ENCODE peak calls at places on chromosomes 11 and 22, in five cellular contexts. E is GM06990; J is activated CD4-positive, alpha-beta T cell treated with anti-CD3 and anti-CD28 coated beads, Interleukin-2, amount 50 U/mL, for 48 hours; D is T-helper 17 cell; B is stimulated activated CD8-positive, alpha-beta memory T cell treated with anti-CD3 and anti-CD28 coated beads, Interleukin-15, amount 100 ng/mL, for 24 hours. M is an unnamed sample.
A peak's percentile ranks its signal among the peaks of the same experiment; 100 is the strongest.

GRCh38 chr22:40705918-40706682 is 26.8 kb downstream of the MCHR1 start:
- DNase-seq in E (no peak), J (no peak), D (no peak), B (no peak), M (no peak)

GRCh38 chr22:39718921-39719320 is 148.4 kb downstream of the CACNA1I start:
- DNase-seq in E (no peak), J (no peak), D (no peak), B (no peak), M (no peak)

GRCh38 chr11:118175031-118175531 is 1.4 kb downstream of the SCN2B start:
- DNase-seq in E (no peak), J (no peak), D (no peak), B (no peak), M (peak; percentile 62)

GRCh38 chr11:110349109-110349996 is 52.9 kb upstream of the RDX start:
- DNase-seq in E (peak; percentile 68), J (peak; percentile 79), D (no peak), B (no peak), M (no peak)

GRCh38 chr22:40331706-40332105 is 14.6 kb upstream of the ADSL start:
- DNase-seq in E (no peak), J (no peak), D (no peak), B (no peak), M (no peak)

GRCh38 chr11:5043385-5043784 is 2.9 kb upstream of the OR52J3 start:
- DNase-seq in E (no peak), J (no peak), D (no peak), B (no peak), M (no peak)

GRCh38 chr22:20625270-20625669 is 117.9 kb downstream of the MED15 start:
- DNase-seq in E (peak; percentile 29), J (no peak), D (no peak), B (no peak), M (no peak)

GRCh38 chr11:24064309-24064903 is 432.4 kb upstream of the LUZP2 start:
- DNase-seq in E (no peak), J (no peak), D (no peak), B (no peak), M (no peak)

GRCh38 chr11:11512929-11513328 is 108.9 kb downstream of the GALNT18 start:
- DNase-seq in E (no peak), J (no peak), D (no peak), B (no peak), M (no peak)

GRCh38 chr22:36328635-36329216 is 59.0 kb downstream of the MYH9 start:
- DNase-seq in E (peak; percentile 45), J (peak; percentile 46), D (peak; percentile 27), B (no peak), M (no peak)

GRCh38 chr22:50092342-50092741 is 2.5 kb downstream of the MOV10L1 start:
- DNase-seq in E (no peak), J (no peak), D (no peak), B (no peak), M (no peak)

GRCh38 chr11:406796-407650 is 7.8 kb downstream of the SIGIRR start:
- DNase-seq in E (peak; percentile 93), J (peak; percentile 85), D (peak; percentile 95), B (peak; percentile 76), M (peak; percentile 23)

GRCh38 chr11:657691-658126 is 20.6 kb downstream of the DRD4 start:
- DNase-seq in E (no peak), J (no peak), D (no peak), B (no peak), M (no peak)

GRCh38 chr11:128515766-128516466 is 71.4 kb downstream of the ETS1 start:
- DNase-seq in E (no peak), J (no peak), D (no peak), B (no peak), M (no peak)

M was measured in cerebellar cortex.